ENCODE peak calls at places on chromosomes 3 and 15, in nine cellular contexts. One of them, this sample, is unnamed.

GRCh38 chr15:77024273-77025065 is 29.5 kb downstream of the PSTPIP1 start:
- DNase-seq in NCI-H345: peak
- DNase-seq in RPMI8226: peak
- DNase-seq in activated CD4-positive, alpha-beta T cell treated with anti-CD3 and anti-CD28 coated beads for 48 hours: peak
- DNase-seq in MCF 10A: peak
- DNase-seq in CD4-positive, CD25-positive, alpha-beta regulatory T cell: peak
- DNase-seq in tibial nerve: peak
- DNase-seq in stimulated activated CD8-positive, alpha-beta memory T cell treated with anti-CD3 and anti-CD28 coated beads, Interleukin-15, amount 100 ng/mL, for 24 hours: peak
- DNase-seq in smooth muscle cell of the brain vasculature: peak
- DNase-seq in this sample: peak

GRCh38 chr3:151675858-151676615 is 57.7 kb upstream of the AADACL2 start:
- DNase-seq in tibial nerve: no peak
- DNase-seq in CD4-positive, CD25-positive, alpha-beta regulatory T cell: no peak
- DNase-seq in NCI-H345: no peak
- DNase-seq in smooth muscle cell of the brain vasculature: no peak
- DNase-seq in activated CD4-positive, alpha-beta T cell treated with anti-CD3 and anti-CD28 coated beads for 48 hours: no peak
- DNase-seq in MCF 10A: peak
- DNase-seq in stimulated activated CD8-positive, alpha-beta memory T cell treated with anti-CD3 and anti-CD28 coated beads, Interleukin-15, amount 100 ng/mL, for 24 hours: no peak
- DNase-seq in RPMI8226: no peak
- DNase-seq in this sample: no peak

GRCh38 chr3:115651599-115651998 is 28.3 kb downstream of the GAP43 start:
- DNase-seq in tibial nerve: no peak
- DNase-seq in NCI-H345: no peak
- DNase-seq in RPMI8226: no peak
- DNase-seq in MCF 10A: no peak
- DNase-seq in CD4-positive, CD25-positive, alpha-beta regulatory T cell: no peak
- DNase-seq in stimulated activated CD8-positive, alpha-beta memory T cell treated with anti-CD3 and anti-CD28 coated beads, Interleukin-15, amount 100 ng/mL, for 24 hours: no peak
- DNase-seq in smooth muscle cell of the brain vasculature: no peak
- DNase-seq in activated CD4-positive, alpha-beta T cell treated with anti-CD3 and anti-CD28 coated beads for 48 hours: no peak
- DNase-seq in this sample: no peak

GRCh38 chr3:15750879-15751278 is 46.9 kb downstream of the ANKRD28 start:
- DNase-seq in NCI-H345: no peak
- DNase-seq in CD4-positive, CD25-positive, alpha-beta regulatory T cell: no peak
- DNase-seq in MCF 10A: no peak
- DNase-seq in tibial nerve: no peak
- DNase-seq in activated CD4-positive, alpha-beta T cell treated with anti-CD3 and anti-CD28 coated beads for 48 hours: no peak
- DNase-seq in stimulated activated CD8-positive, alpha-beta memory T cell treated with anti-CD3 and anti-CD28 coated beads, Interleukin-15, amount 100 ng/mL, for 24 hours: no peak
- DNase-seq in RPMI8226: no peak
- DNase-seq in smooth muscle cell of the brain vasculature: no peak
- DNase-seq in this sample: no peak

GRCh38 chr3:159458982-159459381 is 529.7 kb upstream of the IL12A start:
- DNase-seq in NCI-H345: no peak
- DNase-seq in smooth muscle cell of the brain vasculature: no peak
- DNase-seq in RPMI8226: no peak
- DNase-seq in stimulated activated CD8-positive, alpha-beta memory T cell treated with anti-CD3 and anti-CD28 coated beads, Interleukin-15, amount 100 ng/mL, for 24 hours: no peak
- DNase-seq in tibial nerve: no peak
- DNase-seq in activated CD4-positive, alpha-beta T cell treated with anti-CD3 and anti-CD28 coated beads for 48 hours: no peak
- DNase-seq in MCF 10A: no peak
- DNase-seq in CD4-positive, CD25-positive, alpha-beta regulatory T cell: no peak
- DNase-seq in this sample: no peak

GRCh38 chr3:32405155-32405554 is 13.5 kb downstream of the CMTM7 start:
- DNase-seq in smooth muscle cell of the brain vasculature: no peak
- DNase-seq in tibial nerve: no peak
- DNase-seq in activated CD4-positive, alpha-beta T cell treated with anti-CD3 and anti-CD28 coated beads for 48 hours: no peak
- DNase-seq in MCF 10A: no peak
- DNase-seq in NCI-H345: no peak
- DNase-seq in RPMI8226: no peak
- DNase-seq in stimulated activated CD8-positive, alpha-beta memory T cell treated with anti-CD3 and anti-CD28 coated beads, Interleukin-15, amount 100 ng/mL, for 24 hours: no peak
- DNase-seq in CD4-positive, CD25-positive, alpha-beta regulatory T cell: no peak
- DNase-seq in this sample: no peak

GRCh38 chr3:119978554-119979208 is 115.6 kb downstream of the GSK3B start:
- DNase-seq in stimulated activated CD8-positive, alpha-beta memory T cell treated with anti-CD3 and anti-CD28 coated beads, Interleukin-15, amount 100 ng/mL, for 24 hours: no peak
- DNase-seq in RPMI8226: no peak
- DNase-seq in MCF 10A: no peak
- DNase-seq in tibial nerve: no peak
- DNase-seq in CD4-positive, CD25-positive, alpha-beta regulatory T cell: no peak
- DNase-seq in NCI-H345: no peak
- DNase-seq in activated CD4-positive, alpha-beta T cell treated with anti-CD3 and anti-CD28 coated beads for 48 hours: no peak
- DNase-seq in smooth muscle cell of the brain vasculature: no peak
- DNase-seq in this sample: no peak

GRCh38 chr3:14633819-14634424 is 17.6 kb upstream of the CCDC174 start:
- DNase-seq in NCI-H345: peak
- DNase-seq in RPMI8226: peak
- DNase-seq in MCF 10A: peak
- DNase-seq in activated CD4-positive, alpha-beta T cell treated with anti-CD3 and anti-CD28 coated beads for 48 hours: peak
- DNase-seq in CD4-positive, CD25-positive, alpha-beta regulatory T cell: peak
- DNase-seq in tibial nerve: peak
- DNase-seq in smooth muscle cell of the brain vasculature: peak
- DNase-seq in stimulated activated CD8-positive, alpha-beta memory T cell treated with anti-CD3 and anti-CD28 coated beads, Interleukin-15, amount 100 ng/mL, for 24 hours: no peak
- DNase-seq in this sample: peak

GRCh38 chr15:20106026-20106425 is 435.6 kb downstream of the GOLGA6L6 start:
- DNase-seq in MCF 10A: peak
- DNase-seq in stimulated activated CD8-positive, alpha-beta memory T cell treated with anti-CD3 and anti-CD28 coated beads, Interleukin-15, amount 100 ng/mL, for 24 hours: no peak
- DNase-seq in tibial nerve: no peak
- DNase-seq in smooth muscle cell of the brain vasculature: no peak
- DNase-seq in NCI-H345: no peak
- DNase-seq in activated CD4-positive, alpha-beta T cell treated with anti-CD3 and anti-CD28 coated beads for 48 hours: no peak
- DNase-seq in CD4-positive, CD25-positive, alpha-beta regulatory T cell: no peak
- DNase-seq in RPMI8226: peak
- DNase-seq in this sample: peak

GRCh38 chr3:10983219-10983916 is 9.2 kb upstream of the SLC6A1 start:
- DNase-seq in tibial nerve: peak
- DNase-seq in activated CD4-positive, alpha-beta T cell treated with anti-CD3 and anti-CD28 coated beads for 48 hours: peak
- DNase-seq in smooth muscle cell of the brain vasculature: no peak
- DNase-seq in NCI-H345: peak
- DNase-seq in stimulated activated CD8-positive, alpha-beta memory T cell treated with anti-CD3 and anti-CD28 coated beads, Interleukin-15, amount 100 ng/mL, for 24 hours: no peak
- DNase-seq in CD4-positive, CD25-positive, alpha-beta regulatory T cell: no peak
- DNase-seq in RPMI8226: peak
- DNase-seq in MCF 10A: peak
- DNase-seq in this sample: peak

GRCh38 chr3:197181751-197182150 is 116.7 kb downstream of the DLG1 start:
- DNase-seq in NCI-H345: no peak
- DNase-seq in CD4-positive, CD25-positive, alpha-beta regulatory T cell: no peak
- DNase-seq in stimulated activated CD8-positive, alpha-beta memory T cell treated with anti-CD3 and anti-CD28 coated beads, Interleukin-15, amount 100 ng/mL, for 24 hours: no peak
- DNase-seq in smooth muscle cell of the brain vasculature: no peak
- DNase-seq in activated CD4-positive, alpha-beta T cell treated with anti-CD3 and anti-CD28 coated beads for 48 hours: no peak
- DNase-seq in RPMI8226: no peak
- DNase-seq in tibial nerve: peak
- DNase-seq in MCF 10A: peak
- DNase-seq in this sample: no peak

GRCh38 chr3:29186982-29187718 is 93.7 kb upstream of the RBMS3 start:
- DNase-seq in RPMI8226: no peak
- DNase-seq in smooth muscle cell of the brain vasculature: no peak
- DNase-seq in CD4-positive, CD25-positive, alpha-beta regulatory T cell: no peak
- DNase-seq in NCI-H345: no peak
- DNase-seq in stimulated activated CD8-positive, alpha-beta memory T cell treated with anti-CD3 and anti-CD28 coated beads, Interleukin-15, amount 100 ng/mL, for 24 hours: no peak
- DNase-seq in MCF 10A: peak
- DNase-seq in tibial nerve: no peak
- DNase-seq in activated CD4-positive, alpha-beta T cell treated with anti-CD3 and anti-CD28 coated beads for 48 hours: no peak
- DNase-seq in this sample: no peak

GRCh38 chr15:62241135-62241770 is 76.2 kb upstream of the C2CD4B start:
- DNase-seq in NCI-H345: no peak
- DNase-seq in RPMI8226: peak
- DNase-seq in MCF 10A: peak
- DNase-seq in activated CD4-positive, alpha-beta T cell treated with anti-CD3 and anti-CD28 coated beads for 48 hours: peak
- DNase-seq in smooth muscle cell of the brain vasculature: no peak
- DNase-seq in stimulated activated CD8-positive, alpha-beta memory T cell treated with anti-CD3 and anti-CD28 coated beads, Interleukin-15, amount 100 ng/mL, for 24 hours: no peak
- DNase-seq in CD4-positive, CD25-positive, alpha-beta regulatory T cell: no peak
- DNase-seq in tibial nerve: no peak
- DNase-seq in this sample: peak

GRCh38 chr3:126413693-126414080 is 19.0 kb downstream of the CFAP100 start:
- DNase-seq in RPMI8226: no peak
- DNase-seq in smooth muscle cell of the brain vasculature: no peak
- DNase-seq in NCI-H345: no peak
- DNase-seq in MCF 10A: no peak
- DNase-seq in stimulated activated CD8-positive, alpha-beta memory T cell treated with anti-CD3 and anti-CD28 coated beads, Interleukin-15, amount 100 ng/mL, for 24 hours: no peak
- DNase-seq in CD4-positive, CD25-positive, alpha-beta regulatory T cell: no peak
- DNase-seq in activated CD4-positive, alpha-beta T cell treated with anti-CD3 and anti-CD28 coated beads for 48 hours: no peak
- DNase-seq in tibial nerve: no peak
- DNase-seq in this sample: no peak

GRCh38 chr3:192224634-192225033 is 502.7 kb downstream of the FGF12 start:
- DNase-seq in NCI-H345: no peak
- DNase-seq in stimulated activated CD8-positive, alpha-beta memory T cell treated with anti-CD3 and anti-CD28 coated beads, Interleukin-15, amount 100 ng/mL, for 24 hours: no peak
- DNase-seq in tibial nerve: no peak
- DNase-seq in smooth muscle cell of the brain vasculature: no peak
- DNase-seq in CD4-positive, CD25-positive, alpha-beta regulatory T cell: no peak
- DNase-seq in RPMI8226: no peak
- DNase-seq in activated CD4-positive, alpha-beta T cell treated with anti-CD3 and anti-CD28 coated beads for 48 hours: no peak
- DNase-seq in MCF 10A: no peak
- DNase-seq in this sample: no peak

GRCh38 chr15:85030301-85031049 is 48.8 kb downstream of the PDE8A start:
- DNase-seq in activated CD4-positive, alpha-beta T cell treated with anti-CD3 and anti-CD28 coated beads for 48 hours: no peak
- DNase-seq in RPMI8226: no peak
- DNase-seq in tibial nerve: no peak
- DNase-seq in MCF 10A: peak
- DNase-seq in NCI-H345: no peak
- DNase-seq in stimulated activated CD8-positive, alpha-beta memory T cell treated with anti-CD3 and anti-CD28 coated beads, Interleukin-15, amount 100 ng/mL, for 24 hours: no peak
- DNase-seq in CD4-positive, CD25-positive, alpha-beta regulatory T cell: no peak
- DNase-seq in smooth muscle cell of the brain vasculature: no peak
- DNase-seq in this sample: peak

GRCh38 chr3:14123308-14124222 is 1.1 kb downstream of the CHCHD4 start:
- DNase-seq in NCI-H345: no peak
- DNase-seq in tibial nerve: no peak
- DNase-seq in stimulated activated CD8-positive, alpha-beta memory T cell treated with anti-CD3 and anti-CD28 coated beads, Interleukin-15, amount 100 ng/mL, for 24 hours: no peak
- DNase-seq in RPMI8226: peak
- DNase-seq in activated CD4-positive, alpha-beta T cell treated with anti-CD3 and anti-CD28 coated beads for 48 hours: no peak
- DNase-seq in smooth muscle cell of the brain vasculature: no peak
- DNase-seq in MCF 10A: no peak
- DNase-seq in CD4-positive, CD25-positive, alpha-beta regulatory T cell: no peak
- DNase-seq in this sample: no peak